ENCODE peak calls at places on chromosomes 3 and 15, in ten cellular contexts. K is stomach; T is OCI-LY7; B is RWPE1; C is CD8-positive, alpha-beta T cell; H is tibial artery; O is PC-9; Z is right lobe of liver; E is AG10803; F is endothelial cell of umbilical vein. R is an unnamed sample.

GRCh38 chr15:59632714-59633113 is 21.1 kb downstream of the GCNT3 start:
- DNase-seq in T (no peak), Z (no peak), E (no peak), C (no peak), B (no peak), K (no peak), F (no peak), O (no peak), H (no peak), R (no peak)

GRCh38 chr3:67947808-67948508 is 293.5 kb upstream of the SUCLG2 start:
- DNase-seq in B (no peak), K (no peak), O (no peak), F (no peak), E (no peak), H (no peak), T (peak), C (peak), Z (no peak), R (peak)

GRCh38 chr3:156837130-156837529 is 11.0 kb downstream of the LEKR1 start:
- DNase-seq in E (peak), H (no peak), C (no peak), O (no peak), T (no peak), Z (no peak), F (no peak), B (peak), K (no peak), R (no peak)

GRCh38 chr15:70783610-70784021 is 20.3 kb upstream of the UACA start:
- DNase-seq in H (no peak), K (peak), Z (no peak), C (no peak), F (no peak), E (peak), T (no peak), B (peak), O (peak), R (no peak)

GRCh38 chr3:18438586-18438985 is 13.4 kb upstream of the SATB1 start:
- DNase-seq in K (no peak), F (no peak), H (no peak), E (no peak), T (peak), B (no peak), Z (no peak), O (no peak), C (peak), R (no peak)

GRCh38 chr3:125324341-125324740 is 50.8 kb downstream of the ZNF148 start:
- DNase-seq in Z (no peak), T (no peak), H (no peak), E (peak), K (no peak), B (no peak), C (no peak), F (peak), O (no peak), R (no peak)

GRCh38 chr3:121995190-121996137 is 26.6 kb downstream of the ILDR1 start:
- DNase-seq in B (peak), H (peak), C (no peak), T (peak), E (peak), Z (no peak), O (peak), F (peak), K (peak), R (no peak)

GRCh38 chr3:25273582-25274171 is 154.4 kb upstream of the RARB start:
- DNase-seq in O (no peak), K (no peak), H (no peak), B (no peak), Z (no peak), C (no peak), E (no peak), T (no peak), F (no peak), R (no peak)

GRCh38 chr3:133123636-133124035 is 85.4 kb downstream of the TMEM108 start:
- DNase-seq in E (no peak), Z (no peak), O (no peak), H (no peak), K (no peak), B (no peak), C (no peak), T (no peak), F (no peak), R (no peak)

GRCh38 chr3:87969620-87970019 is 89.2 kb downstream of the CGGBP1 start:
- DNase-seq in C (no peak), F (no peak), O (no peak), T (no peak), E (no peak), Z (no peak), H (no peak), B (no peak), K (no peak), R (no peak)

DNA sequence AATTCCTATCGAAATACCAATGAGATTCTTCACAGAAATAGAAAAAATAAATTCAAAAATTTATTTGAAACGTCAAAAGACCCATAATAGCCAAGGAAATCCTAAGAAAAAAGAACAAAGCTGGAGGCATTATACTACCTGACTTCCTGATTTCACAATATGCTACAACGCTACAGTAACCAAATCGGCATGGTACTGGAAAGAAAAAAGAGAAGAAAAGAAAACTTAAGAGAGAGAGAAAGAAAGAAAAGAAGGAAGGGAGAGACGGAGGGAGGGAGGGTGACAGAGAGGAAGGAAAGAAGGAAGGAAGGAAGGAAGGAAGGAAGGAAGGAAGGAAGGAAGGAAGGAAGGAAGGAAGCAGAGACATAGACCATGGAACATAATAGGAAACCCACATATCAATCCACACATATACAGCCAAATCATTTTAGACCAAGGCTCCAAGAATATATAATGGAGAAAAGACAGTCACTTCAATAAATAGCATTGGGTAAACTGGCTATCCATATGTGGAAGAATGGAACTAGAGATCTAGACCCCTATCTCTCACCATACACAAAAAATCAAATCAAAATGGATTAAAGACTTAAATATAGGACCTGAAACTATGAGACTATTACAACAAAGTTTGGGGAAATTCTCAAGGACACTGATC is 118.6 kb upstream of the CNTN4 start:
- DNase-seq in C (no peak), K (no peak), B (no peak), H (no peak), Z (no peak), F (no peak), T (no peak), E (no peak), O (no peak), R (no peak)
- TF ChIP-seq CTCF in C (no peak), K (no peak), B (no peak), H (no peak), Z (no peak), F (no peak), T (no peak), E (no peak), O (no peak), R (no peak)

GRCh38 chr15:36775209-36775608 is 195.8 kb downstream of the CDIN1 start:
- DNase-seq in F (no peak), B (no peak), C (no peak), O (no peak), E (peak), T (no peak), Z (no peak), K (no peak), H (no peak), R (no peak)
- TF ChIP-seq CTCF in F (no peak), B (no peak), C (no peak), O (no peak), E (no peak), T (no peak), Z (no peak), K (no peak), H (no peak), R (no peak)

GRCh38 chr3:23761440-23761896 is 44.3 kb upstream of the UBE2E1 start:
- DNase-seq in C (no peak), B (peak), T (peak), F (peak), E (no peak), Z (no peak), O (no peak), H (no peak), K (no peak), R (no peak)
- TF ChIP-seq CTCF in C (no peak), B (no peak), T (peak), F (peak), E (peak), Z (peak), O (peak), H (no peak), K (no peak), R (peak)

GRCh38 chr15:85030301-85031049 is 48.8 kb downstream of the PDE8A start:
- DNase-seq in H (no peak), B (peak), O (peak), F (peak), Z (no peak), E (peak), T (no peak), K (no peak), C (no peak), R (no peak)
- TF ChIP-seq CTCF in H (no peak), B (no peak), O (no peak), F (no peak), Z (no peak), E (no peak), T (no peak), K (no peak), C (no peak), R (no peak)

GRCh38 chr3:187236963-187237362 is 39.7 kb downstream of the RTP1 start:
- DNase-seq in K (no peak), T (no peak), F (no peak), E (no peak), O (no peak), H (no peak), C (no peak), Z (no peak), B (no peak), R (no peak)
- TF ChIP-seq CTCF in K (no peak), T (no peak), F (no peak), E (no peak), O (no peak), H (no peak), C (no peak), Z (no peak), B (no peak), R (no peak)

GRCh38 chr3:127473244-127474024 is 117.1 kb downstream of the TPRA1 start:
- DNase-seq in O (no peak), B (peak), H (no peak), K (peak), F (no peak), T (peak), Z (peak), C (no peak), E (no peak), R (peak)
- TF ChIP-seq CTCF in O (peak), B (no peak), H (no peak), K (peak), F (peak), T (peak), Z (peak), C (no peak), E (no peak), R (peak)

GRCh38 chr15:69141286-69141701 is 19.1 kb upstream of the GLCE start:
- DNase-seq in T (no peak), E (no peak), Z (no peak), B (no peak), O (peak), H (no peak), F (peak), C (no peak), K (no peak), R (no peak)
- TF ChIP-seq CTCF in T (no peak), E (no peak), Z (peak), B (no peak), O (no peak), H (no peak), F (peak), C (no peak), K (no peak), R (peak)

DNA sequence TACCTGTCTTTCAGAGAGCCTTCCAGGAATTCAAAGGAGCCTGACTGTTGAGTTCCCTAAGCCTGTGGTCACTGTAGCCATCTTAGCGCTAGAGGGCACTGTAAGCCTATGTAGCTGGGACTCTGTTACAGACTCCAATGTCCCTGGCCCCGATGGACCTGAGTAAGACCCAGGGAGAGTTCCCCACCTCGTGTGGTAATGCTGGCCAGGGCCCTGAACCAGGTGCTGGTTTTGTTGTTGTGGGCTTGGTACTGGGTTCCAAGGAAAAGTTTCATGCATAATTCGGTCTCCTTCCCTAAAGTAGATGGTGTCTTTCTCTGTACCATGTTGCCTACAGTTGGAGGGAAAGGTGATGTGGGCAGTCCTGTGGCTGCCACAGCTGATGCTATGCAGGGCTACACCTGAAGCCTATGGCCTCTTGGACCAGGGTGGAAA is 32.4 kb downstream of the CDAN1 start:
- DNase-seq in K (peak), E (peak), F (peak), B (peak), O (no peak), C (peak), Z (no peak), T (peak), H (peak), R (peak)
- TF ChIP-seq CTCF in K (peak), E (peak), F (peak), B (peak), O (peak), C (peak), Z (peak), T (peak), H (peak), R (peak)

GRCh38 chr3:143119009-143119914 is at the start of gene CHST2:
- DNase-seq in K (peak), Z (peak), E (peak), B (peak), F (peak), T (peak), O (no peak), C (peak), H (peak), R (peak)
- TF ChIP-seq CTCF in K (no peak), Z (no peak), E (no peak), B (no peak), F (no peak), T (no peak), O (no peak), C (no peak), H (no peak), R (no peak)

R was measured in progenitor cell of endocrine pancreas.